ENCODE peak calls at places on chromosomes 12 and 14, in eight cellular contexts. One of them, this sample, is unnamed.

GRCh38 chr12:95532851-95533250 is 18.4 kb downstream of the USP44 start:
- DNase-seq in CD4-positive, alpha-beta T cell: no peak
- DNase-seq in stimulated activated CD4-positive, alpha-beta T cell treated with anti-CD3 and anti-CD28 coated beads, Interleukin-4, amount 100 ng/mL, for 4 hours: no peak
- DNase-seq in left colon: no peak
- DNase-seq in fibroblast of lung: peak; percentile 27
- DNase-seq in NCI-H2081: no peak
- DNase-seq in neuronal stem cell: no peak
- DNase-seq in activated CD8-positive, alpha-beta T cell treated with anti-CD3 and anti-CD28 coated beads, Interleukin-2, amount 10 ng/mL, durations not matched to agents 7 days and 5 days: no peak
- DNase-seq in this sample: no peak

GRCh38 chr12:124716208-124717141 is 147.2 kb downstream of the SCARB1 start:
- DNase-seq in neuronal stem cell: no peak
- DNase-seq in activated CD8-positive, alpha-beta T cell treated with anti-CD3 and anti-CD28 coated beads, Interleukin-2, amount 10 ng/mL, durations not matched to agents 7 days and 5 days: no peak
- DNase-seq in fibroblast of lung: no peak
- DNase-seq in left colon: no peak
- DNase-seq in CD4-positive, alpha-beta T cell: no peak
- DNase-seq in stimulated activated CD4-positive, alpha-beta T cell treated with anti-CD3 and anti-CD28 coated beads, Interleukin-4, amount 100 ng/mL, for 4 hours: no peak
- DNase-seq in NCI-H2081: no peak
- DNase-seq in this sample: no peak

GRCh38 chr14:101173698-101174521 is 270.4 kb upstream of the RTL1 start:
- DNase-seq in neuronal stem cell: no peak
- DNase-seq in fibroblast of lung: no peak
- DNase-seq in left colon: no peak
- DNase-seq in NCI-H2081: peak; percentile 34
- DNase-seq in activated CD8-positive, alpha-beta T cell treated with anti-CD3 and anti-CD28 coated beads, Interleukin-2, amount 10 ng/mL, durations not matched to agents 7 days and 5 days: no peak
- DNase-seq in stimulated activated CD4-positive, alpha-beta T cell treated with anti-CD3 and anti-CD28 coated beads, Interleukin-4, amount 100 ng/mL, for 4 hours: no peak
- DNase-seq in CD4-positive, alpha-beta T cell: no peak
- DNase-seq in this sample: no peak

GRCh38 chr12:52521175-52521574 is 981 bp upstream of the KRT5 start:
- DNase-seq in CD4-positive, alpha-beta T cell: no peak
- DNase-seq in NCI-H2081: no peak
- DNase-seq in stimulated activated CD4-positive, alpha-beta T cell treated with anti-CD3 and anti-CD28 coated beads, Interleukin-4, amount 100 ng/mL, for 4 hours: no peak
- DNase-seq in fibroblast of lung: no peak
- DNase-seq in neuronal stem cell: no peak
- DNase-seq in activated CD8-positive, alpha-beta T cell treated with anti-CD3 and anti-CD28 coated beads, Interleukin-2, amount 10 ng/mL, durations not matched to agents 7 days and 5 days: peak; percentile 14
- DNase-seq in left colon: no peak
- DNase-seq in this sample: no peak

GRCh38 chr14:35254736-35255135 is 37.4 kb upstream of the PSMA6 start:
- DNase-seq in neuronal stem cell: no peak
- DNase-seq in stimulated activated CD4-positive, alpha-beta T cell treated with anti-CD3 and anti-CD28 coated beads, Interleukin-4, amount 100 ng/mL, for 4 hours: no peak
- DNase-seq in CD4-positive, alpha-beta T cell: no peak
- DNase-seq in left colon: no peak
- DNase-seq in NCI-H2081: no peak
- DNase-seq in fibroblast of lung: no peak
- DNase-seq in activated CD8-positive, alpha-beta T cell treated with anti-CD3 and anti-CD28 coated beads, Interleukin-2, amount 10 ng/mL, durations not matched to agents 7 days and 5 days: peak; percentile 24
- DNase-seq in this sample: no peak

GRCh38 chr12:49910331-49911212 is 6.9 kb upstream of the FAIM2 start:
- DNase-seq in CD4-positive, alpha-beta T cell: no peak
- DNase-seq in left colon: no peak
- DNase-seq in fibroblast of lung: no peak
- DNase-seq in stimulated activated CD4-positive, alpha-beta T cell treated with anti-CD3 and anti-CD28 coated beads, Interleukin-4, amount 100 ng/mL, for 4 hours: no peak
- DNase-seq in activated CD8-positive, alpha-beta T cell treated with anti-CD3 and anti-CD28 coated beads, Interleukin-2, amount 10 ng/mL, durations not matched to agents 7 days and 5 days: no peak
- DNase-seq in neuronal stem cell: no peak
- DNase-seq in NCI-H2081: no peak
- DNase-seq in this sample: no peak

GRCh38 chr12:69546693-69547438 is 38.4 kb upstream of the CCT2 start:
- DNase-seq in neuronal stem cell: no peak
- DNase-seq in CD4-positive, alpha-beta T cell: no peak
- DNase-seq in stimulated activated CD4-positive, alpha-beta T cell treated with anti-CD3 and anti-CD28 coated beads, Interleukin-4, amount 100 ng/mL, for 4 hours: no peak
- DNase-seq in NCI-H2081: no peak
- DNase-seq in fibroblast of lung: no peak
- DNase-seq in left colon: no peak
- DNase-seq in activated CD8-positive, alpha-beta T cell treated with anti-CD3 and anti-CD28 coated beads, Interleukin-2, amount 10 ng/mL, durations not matched to agents 7 days and 5 days: no peak
- DNase-seq in this sample: no peak

GRCh38 chr14:103805708-103806107 is 41.7 kb downstream of the PPP1R13B start:
- DNase-seq in activated CD8-positive, alpha-beta T cell treated with anti-CD3 and anti-CD28 coated beads, Interleukin-2, amount 10 ng/mL, durations not matched to agents 7 days and 5 days: no peak
- DNase-seq in fibroblast of lung: no peak
- DNase-seq in left colon: no peak
- DNase-seq in NCI-H2081: no peak
- DNase-seq in neuronal stem cell: no peak
- DNase-seq in CD4-positive, alpha-beta T cell: no peak
- DNase-seq in stimulated activated CD4-positive, alpha-beta T cell treated with anti-CD3 and anti-CD28 coated beads, Interleukin-4, amount 100 ng/mL, for 4 hours: no peak
- DNase-seq in this sample: no peak

GRCh38 chr14:101757839-101758211 is 3.7 kb upstream of the PPP2R5C start:
- DNase-seq in neuronal stem cell: no peak
- DNase-seq in stimulated activated CD4-positive, alpha-beta T cell treated with anti-CD3 and anti-CD28 coated beads, Interleukin-4, amount 100 ng/mL, for 4 hours: no peak
- DNase-seq in CD4-positive, alpha-beta T cell: no peak
- DNase-seq in left colon: no peak
- DNase-seq in fibroblast of lung: no peak
- DNase-seq in activated CD8-positive, alpha-beta T cell treated with anti-CD3 and anti-CD28 coated beads, Interleukin-2, amount 10 ng/mL, durations not matched to agents 7 days and 5 days: no peak
- DNase-seq in NCI-H2081: no peak
- DNase-seq in this sample: no peak